ENCODE peak calls at places on chromosome 20, in nine cellular contexts. A is sigmoid colon, M is tibial nerve, D is suprapubic skin, G is SK-N-SH, V is GM12878, B is A549, Z is esophagus muscularis mucosa, P is ovary. R is an unnamed sample.
A peak's percentile ranks its signal among the peaks of the same experiment; 100 is the strongest.

GRCh38 chr20:56328861-56329260 is 29.9 kb upstream of the FAM210B start:
- DNase-seq in A (no peak), M (no peak), D (no peak), G (no peak), V (no peak), B (no peak), Z (no peak), P (no peak), R (no peak)

GRCh38 chr20:4512891-4513550 is 208.7 kb upstream of the PRND start:
- DNase-seq in A (no peak), M (no peak), D (no peak), G (no peak), V (no peak), B (peak; percentile 74), Z (no peak), P (no peak), R (no peak)

GRCh38 chr20:38083338-38084048 is 49.9 kb downstream of the RPRD1B start:
- DNase-seq in A (no peak), M (no peak), D (no peak), G (no peak), V (no peak), B (no peak), Z (peak; percentile 90), P (no peak), R (no peak)

GRCh38 chr20:19934792-19935491 is 82.2 kb upstream of the NAA20 start:
- DNase-seq in A (peak; percentile 79), M (no peak), D (no peak), G (no peak), V (no peak), B (peak; percentile 51), Z (no peak), P (no peak), R (peak; percentile 42)

GRCh38 chr20:46945465-46945864 is 50.8 kb downstream of the EYA2 start:
- DNase-seq in A (peak; percentile 46), M (peak; percentile 50), D (no peak), G (no peak), V (no peak), B (no peak), Z (no peak), P (no peak), R (no peak)

GRCh38 chr20:23868321-23868720 is 11.2 kb downstream of the CST5 start:
- DNase-seq in A (no peak), M (no peak), D (no peak), G (no peak), V (no peak), B (no peak), Z (no peak), P (no peak), R (no peak)

GRCh38 chr20:60851826-60852704 is 400.0 kb upstream of the CDH4 start:
- DNase-seq in A (no peak), M (no peak), D (no peak), G (peak; percentile 28), V (no peak), B (no peak), Z (no peak), P (no peak), R (no peak)

GRCh38 chr20:54011352-54011751 is 59.0 kb downstream of the BCAS1 start:
- DNase-seq in A (no peak), M (no peak), D (no peak), G (no peak), V (no peak), B (no peak), Z (no peak), P (no peak), R (no peak)

GRCh38 chr20:57047281-57048026 is 219.0 kb downstream of the BMP7 start:
- DNase-seq in A (peak; percentile 57), M (no peak), D (no peak), G (no peak), V (no peak), B (peak; percentile 86), Z (no peak), P (no peak), R (no peak)

GRCh38 chr20:61900376-61901293 is 165.0 kb downstream of the TAF4 start:
- DNase-seq in A (no peak), M (no peak), D (no peak), G (no peak), V (no peak), B (no peak), Z (no peak), P (peak; percentile 84), R (no peak)

GRCh38 chr20:49366687-49367086 is 88.8 kb upstream of the ZNFX1 start:
- DNase-seq in A (no peak), M (no peak), D (no peak), G (peak; percentile 40), V (no peak), B (no peak), Z (no peak), P (no peak), R (no peak)

GRCh38 chr20:20407891-20408805 is 40.2 kb downstream of the INSM1 start:
- DNase-seq in A (no peak), M (no peak), D (no peak), G (peak; percentile 76), V (no peak), B (peak; percentile 19), Z (no peak), P (no peak), R (no peak)

GRCh38 chr20:4883051-4883450 is 118.3 kb downstream of the SLC23A2 start:
- DNase-seq in A (no peak), M (no peak), D (peak; percentile 31), G (no peak), V (no peak), B (no peak), Z (no peak), P (no peak), R (no peak)

GRCh38 chr20:51930775-51931174 is 128.5 kb upstream of the SALL4 start:
- DNase-seq in A (no peak), M (no peak), D (no peak), G (no peak), V (no peak), B (no peak), Z (no peak), P (no peak), R (no peak)

GRCh38 chr20:3282271-3283221 is 43.6 kb upstream of the SLC4A11 start:
- DNase-seq in A (no peak), M (no peak), D (no peak), G (peak; percentile 46), V (no peak), B (no peak), Z (no peak), P (no peak), R (no peak)

GRCh38 chr20:22692119-22692475 is 107.7 kb upstream of the FOXA2 start:
- DNase-seq in A (no peak), M (no peak), D (no peak), G (no peak), V (no peak), B (no peak), Z (peak; percentile 75), P (no peak), R (no peak)

GRCh38 chr20:22690000-22690399 is 105.6 kb upstream of the FOXA2 start:
- DNase-seq in A (no peak), M (no peak), D (no peak), G (no peak), V (no peak), B (no peak), Z (peak; percentile 47), P (no peak), R (no peak)

GRCh38 chr20:22690616-22691179 is 106.3 kb upstream of the FOXA2 start:
- DNase-seq in A (no peak), M (no peak), D (no peak), G (no peak), V (no peak), B (no peak), Z (peak; percentile 45), P (no peak), R (no peak)

GRCh38 chr20:22689246-22689645 is 104.9 kb upstream of the FOXA2 start:
- DNase-seq in A (no peak), M (no peak), D (no peak), G (no peak), V (no peak), B (no peak), Z (peak; percentile 78), P (no peak), R (peak; percentile 36)

GRCh38 chr20:22691369-22692118 is 107.2 kb upstream of the FOXA2 start:
- DNase-seq in A (peak; percentile 84), M (peak; percentile 62), D (peak; percentile 88), G (peak; percentile 72), V (no peak), B (peak; percentile 89), Z (peak; percentile 92), P (peak; percentile 83), R (peak; percentile 83)
- TF ChIP-seq EP300 in A (no peak), M (no peak), D (no peak), G (no peak), V (no peak), B (no peak), Z (no peak), P (no peak), R (no peak)

GRCh38 chr20:35903843-35904242 is 50.5 kb downstream of the SCAND1 start:
- DNase-seq in A (no peak), M (no peak), D (no peak), G (no peak), V (no peak), B (no peak), Z (no peak), P (no peak), R (no peak)

GRCh38 chr20:35904982-35905663 is 49.2 kb downstream of the SCAND1 start:
- DNase-seq in A (no peak), M (no peak), D (no peak), G (no peak), V (no peak), B (no peak), Z (no peak), P (no peak), R (no peak)

GRCh38 chr20:35901678-35902544 is 52.4 kb downstream of the SCAND1 start:
- DNase-seq in A (no peak), M (no peak), D (no peak), G (no peak), V (no peak), B (peak; percentile 80), Z (no peak), P (no peak), R (no peak)

GRCh38 chr20:35899064-35899463 is 55.2 kb downstream of the SCAND1 start:
- DNase-seq in A (no peak), M (no peak), D (no peak), G (no peak), V (no peak), B (no peak), Z (no peak), P (no peak), R (no peak)

GRCh38 chr20:35902545-35902941 is 51.8 kb downstream of the SCAND1 start:
- DNase-seq in A (no peak), M (no peak), D (no peak), G (no peak), V (no peak), B (no peak), Z (no peak), P (no peak), R (no peak)
- TF ChIP-seq EP300 in A (no peak), M (no peak), D (no peak), G (no peak), V (no peak), B (no peak), Z (no peak), P (no peak), R (no peak)

GRCh38 chr20:63465380-63466249 is 6.8 kb downstream of the KCNQ2 start:
- DNase-seq in A (no peak), M (no peak), D (no peak), G (no peak), V (no peak), B (no peak), Z (no peak), P (no peak), R (no peak)
- TF ChIP-seq EP300 in A (no peak), M (no peak), D (no peak), G (no peak), V (no peak), B (no peak), Z (no peak), P (no peak), R (no peak)

GRCh38 chr20:58900292-58900931 is 47.9 kb downstream of the GNAS start:
- DNase-seq in A (no peak), M (no peak), D (no peak), G (no peak), V (no peak), B (no peak), Z (no peak), P (no peak), R (no peak)
- TF ChIP-seq EP300 in A (no peak), M (no peak), D (no peak), G (no peak), V (no peak), B (no peak), Z (no peak), P (no peak), R (no peak)

R was measured in stomach.